ENCODE peak calls at places on chromosome 11, in five cellular contexts. H is CD4-positive, CD25-positive, alpha-beta regulatory T cell; G is GM23338; L is A549; W is cardiac fibroblast. V is an unnamed sample.

GRCh38 chr11:8346157-8346755 is 82.6 kb upstream of the LMO1 start:
- DNase-seq in W (no peak), G (no peak), H (no peak), L (no peak), V (no peak)

GRCh38 chr11:6670202-6670830 is 12.8 kb downstream of the MRPL17 start:
- DNase-seq in G (no peak), W (no peak), H (no peak), L (no peak), V (no peak)

GRCh38 chr11:47143322-47143721 is 33.4 kb downstream of the ARFGAP2 start:
- DNase-seq in L (no peak), W (peak), G (no peak), H (no peak), V (peak)

GRCh38 chr11:1067812-1068496 is 6.7 kb upstream of the MUC2 start:
- DNase-seq in W (no peak), L (no peak), G (no peak), H (no peak), V (no peak)

GRCh38 chr11:47148903-47149535 is 27.7 kb downstream of the ARFGAP2 start:
- DNase-seq in L (no peak), H (no peak), G (no peak), W (no peak), V (no peak)

GRCh38 chr11:46914910-46915309 is 3.4 kb downstream of the LRP4 start:
- DNase-seq in L (no peak), W (no peak), G (no peak), H (no peak), V (no peak)

GRCh38 chr11:74671520-74672196 is 59.6 kb downstream of the CHRDL2 start:
- DNase-seq in H (no peak), L (peak), W (peak), G (no peak), V (peak)

GRCh38 chr11:17599460-17599925 is 52.4 kb downstream of the OTOG start:
- DNase-seq in W (no peak), L (no peak), H (no peak), G (no peak), V (no peak)

GRCh38 chr11:76621466-76621865 is 49.1 kb downstream of the LRRC32 start:
- DNase-seq in H (no peak), L (no peak), W (no peak), G (no peak), V (no peak)

GRCh38 chr11:37322333-37323194 is 724.5 kb upstream of the RAG2 start:
- DNase-seq in W (no peak), L (no peak), H (no peak), G (no peak), V (no peak)

GRCh38 chr11:63729326-63729725 is 39.2 kb downstream of the ZFTA start:
- DNase-seq in W (no peak), L (no peak), G (no peak), H (no peak), V (no peak)

GRCh38 chr11:2267871-2268825 is 2.2 kb downstream of the ASCL2 start:
- DNase-seq in G (peak), W (no peak), L (no peak), H (no peak), V (no peak)

GRCh38 chr11:10490398-10491232 is 35.6 kb downstream of the AMPD3 start:
- DNase-seq in G (no peak), L (peak), H (no peak), W (peak), V (peak)

GRCh38 chr11:125448136-125448535 is 47.9 kb downstream of the FEZ1 start:
- DNase-seq in W (peak), L (no peak), G (no peak), H (no peak), V (no peak)

GRCh38 chr11:88553204-88553603 is 215.7 kb upstream of the CTSC start:
- DNase-seq in L (no peak), W (peak), H (no peak), G (no peak), V (peak)

GRCh38 chr11:47980907-47981621 is 705 bp downstream of the PTPRJ start:
- DNase-seq in H (peak), W (peak), G (peak), L (peak), V (no peak)

GRCh38 chr11:47607380-47607779 is 13.2 kb upstream of the C1QTNF4 start:
- DNase-seq in W (peak), L (no peak), G (no peak), H (no peak), V (peak)

GRCh38 chr11:124115782-124116616 is 749 bp downstream of the VWA5A start:
- DNase-seq in W (no peak), H (no peak), G (peak), L (no peak), V (no peak)

DNA sequence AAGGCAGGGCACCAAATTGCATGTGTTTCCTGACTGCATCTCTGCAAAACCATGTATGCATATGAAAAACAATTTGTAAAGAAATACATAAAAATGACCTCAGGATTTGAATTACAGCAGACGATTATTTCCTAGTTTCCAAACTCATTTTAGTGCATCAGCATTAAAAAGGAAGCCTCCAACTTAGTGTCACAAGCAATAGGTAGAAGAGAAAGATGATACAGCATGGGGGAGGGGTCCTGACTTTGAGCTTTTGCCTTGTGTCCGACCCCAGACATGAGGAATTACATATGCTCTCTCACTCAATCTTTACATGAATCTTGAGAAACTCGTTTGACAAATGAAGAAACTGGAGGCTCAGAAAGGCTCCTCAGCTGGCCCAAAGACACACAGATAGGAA is 294.6 kb upstream of the NARS2 start:
- DNase-seq in H (no peak), L (no peak), W (no peak), G (peak), V (no peak)
- H3K4me3 ChIP-seq in H (no peak), L (no peak), W (no peak), G (peak), V (no peak)

GRCh38 chr11:134266841-134267251 is 9.3 kb upstream of the GLB1L3 start:
- DNase-seq in G (peak), L (no peak), H (no peak), W (peak), V (peak)
- H3K4me3 ChIP-seq in G (no peak), L (no peak), H (no peak), W (no peak), V (no peak)

GRCh38 chr11:119306373-119306890 is 10.5 kb downstream of the MCAM start:
- DNase-seq in H (no peak), W (peak), G (no peak), L (no peak), V (peak)

GRCh38 chr11:119307219-119307618 is 9.7 kb downstream of the MCAM start:
- DNase-seq in G (peak), H (no peak), L (no peak), W (no peak), V (no peak)

GRCh38 chr11:119303227-119303718 is 13.7 kb downstream of the MCAM start:
- DNase-seq in G (no peak), H (no peak), L (no peak), W (no peak), V (no peak)

GRCh38 chr11:119307974-119308373 is 9.0 kb downstream of the MCAM start:
- DNase-seq in G (no peak), W (no peak), H (no peak), L (no peak), V (no peak)

GRCh38 chr11:119305556-119306372 is 11.2 kb downstream of the MCAM start:
- DNase-seq in H (no peak), W (no peak), G (no peak), L (no peak), V (no peak)
- H3K4me3 ChIP-seq in H (no peak), W (no peak), G (no peak), L (no peak), V (no peak)

GRCh38 chr11:18704045-18704645 is 5.6 kb downstream of the TMEM86A start:
- DNase-seq in G (no peak), L (no peak), H (no peak), W (no peak), V (no peak)

GRCh38 chr11:18704698-18705097 is 6.1 kb downstream of the TMEM86A start:
- DNase-seq in L (no peak), H (no peak), G (no peak), W (no peak), V (no peak)

GRCh38 chr11:18706330-18707243 is 8.0 kb downstream of the TMEM86A start:
- DNase-seq in G (peak), H (peak), W (no peak), L (no peak), V (no peak)

GRCh38 chr11:18707811-18708340 is 9.3 kb downstream of the TMEM86A start:
- DNase-seq in G (no peak), W (no peak), L (no peak), H (no peak), V (no peak)

GRCh38 chr11:18705651-18706281 is 7.2 kb downstream of the TMEM86A start:
- DNase-seq in L (no peak), W (no peak), H (peak), G (peak), V (no peak)
- H3K4me3 ChIP-seq in L (no peak), W (peak), H (no peak), G (peak), V (peak)

GRCh38 chr11:69644071-69644961 is 3.4 kb downstream of the CCND1 start:
- DNase-seq in L (peak), G (no peak), W (peak), H (no peak), V (peak)

GRCh38 chr11:69646493-69647201 is 5.7 kb downstream of the CCND1 start:
- DNase-seq in H (no peak), W (peak), G (no peak), L (no peak), V (no peak)

GRCh38 chr11:69645801-69646492 is 5.0 kb downstream of the CCND1 start:
- DNase-seq in H (no peak), G (no peak), L (no peak), W (peak), V (no peak)

GRCh38 chr11:69643646-69644045 is 2.7 kb downstream of the CCND1 start:
- DNase-seq in W (no peak), G (no peak), L (no peak), H (no peak), V (no peak)

DNA sequence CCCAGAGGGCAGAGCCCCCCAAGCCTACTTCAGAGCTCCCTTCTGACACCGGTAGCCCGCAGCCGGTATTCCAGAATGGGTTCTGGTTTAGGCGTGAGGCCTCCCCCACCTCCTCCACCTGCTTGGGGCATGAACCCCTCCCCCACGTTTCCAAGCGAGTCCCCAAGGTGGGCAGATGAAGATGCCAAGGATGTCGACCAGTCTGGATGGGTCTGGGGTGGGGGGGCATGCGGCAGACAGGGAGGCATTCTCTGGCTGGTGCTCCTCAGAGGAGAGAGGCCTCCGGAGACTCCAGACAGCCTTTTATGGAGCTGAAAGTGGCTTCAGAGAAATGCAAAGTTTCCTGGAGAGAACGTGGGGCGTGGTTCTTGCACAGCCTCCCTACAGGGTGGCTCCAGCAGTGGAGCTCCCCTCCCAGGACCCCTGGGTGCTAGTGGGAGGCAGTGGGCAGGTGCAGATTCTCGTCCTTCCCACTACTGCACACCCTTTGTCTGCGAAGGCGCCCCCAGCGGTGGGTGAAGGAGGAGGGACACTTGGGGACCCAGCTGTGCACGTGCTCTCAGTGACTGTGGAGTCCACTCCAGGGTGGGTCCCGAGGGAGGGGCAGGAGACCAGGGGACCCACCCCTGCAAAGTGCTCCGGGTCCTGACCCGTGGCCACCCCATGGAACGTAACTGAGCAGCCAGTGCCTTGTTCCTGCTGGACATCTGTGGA is 4.2 kb downstream of the CCND1 start:
- DNase-seq in G (no peak), L (no peak), H (no peak), W (peak), V (no peak)
- H3K4me3 ChIP-seq in G (no peak), L (peak), H (no peak), W (no peak), V (peak)

V was measured in skeletal muscle cell.